ENCODE peak calls at places on chromosomes 13 and 19, in six cellular contexts. T, K, S, Q, N and O are unnamed samples.

GRCh38 chr13:108155185-108156106 is 59.9 kb downstream of the LIG4 start:
- DNase-seq in T (peak; percentile 77), N (no peak), S (peak; percentile 44), Q (peak; percentile 77), K (peak; percentile 27), O (no peak)

GRCh38 chr13:34779171-34779570 is 162.9 kb upstream of the NBEA start:
- DNase-seq in N (no peak), T (no peak), Q (no peak), K (no peak), S (no peak), O (no peak)

GRCh38 chr13:87855553-87855952 is 184.4 kb downstream of the SLITRK5 start:
- DNase-seq in S (no peak), T (no peak), N (no peak), Q (no peak), K (no peak), O (no peak)

GRCh38 chr13:105920375-105920774 is 615.1 kb downstream of the EFNB2 start:
- DNase-seq in T (no peak), S (no peak), K (no peak), N (no peak), Q (peak; percentile 85), O (no peak)

GRCh38 chr13:49908637-49909036 is 27.5 kb downstream of the SPRYD7 start:
- DNase-seq in K (no peak), T (no peak), N (no peak), Q (no peak), S (no peak), O (no peak)

GRCh38 chr13:68697551-68697950 is 1410.1 kb upstream of the ATXN8OS start:
- DNase-seq in K (no peak), T (no peak), Q (no peak), S (no peak), N (no peak), O (no peak)

GRCh38 chr13:31267126-31267784 is 67.5 kb downstream of the B3GLCT start:
- DNase-seq in K (no peak), Q (no peak), T (no peak), N (no peak), S (no peak), O (no peak)

GRCh38 chr13:44050450-44051063 is 170.9 kb downstream of the LACC1 start:
- DNase-seq in N (no peak), T (peak; percentile 15), Q (peak; percentile 62), K (no peak), S (peak; percentile 38), O (no peak)

GRCh38 chr13:44934724-44935123 is 54.5 kb downstream of the NUFIP1 start:
- DNase-seq in S (no peak), Q (peak; percentile 62), K (no peak), N (no peak), T (no peak), O (no peak)

GRCh38 chr13:102295316-102296048 is 106.4 kb downstream of the FGF14 start:
- DNase-seq in T (no peak), N (no peak), K (no peak), S (no peak), Q (no peak), O (no peak)

GRCh38 chr19:29923653-29924052 is 18.4 kb upstream of the URI1 start:
- DNase-seq in Q (no peak), K (no peak), N (no peak), T (no peak), S (no peak), O (no peak)

GRCh38 chr19:14479985-14480694 is 5.0 kb upstream of the PTGER1 start:
- DNase-seq in Q (peak; percentile 40), K (peak; percentile 62), T (no peak), S (peak; percentile 58), N (no peak), O (no peak)

GRCh38 chr19:29662604-29663404 is 2.5 kb upstream of the PLEKHF1 start:
- DNase-seq in K (no peak), N (peak; percentile 68), S (no peak), Q (peak; percentile 70), T (peak; percentile 46), O (peak; percentile 56)

GRCh38 chr13:40207110-40207478 is 459.3 kb downstream of the FOXO1 start:
- DNase-seq in K (no peak), Q (no peak), T (no peak), S (no peak), N (no peak), O (no peak)

GRCh38 chr19:17778621-17779280 is 16.2 kb upstream of the B3GNT3 start:
- DNase-seq in K (no peak), T (no peak), N (no peak), S (no peak), Q (peak; percentile 80), O (no peak)

GRCh38 chr13:28505543-28506135 is 10.7 kb upstream of the FLT1 start:
- DNase-seq in T (no peak), S (no peak), N (no peak), Q (no peak), K (no peak), O (no peak)

GRCh38 chr19:38263696-38264485 is 482 bp upstream of the SPINT2 start:
- DNase-seq in T (no peak), Q (peak; percentile 90), K (peak; percentile 70), N (peak; percentile 95), S (peak; percentile 76), O (peak; percentile 46)

GRCh38 chr19:48945817-48946216 is 8.9 kb upstream of the BAX start:
- DNase-seq in T (no peak), N (no peak), Q (no peak), S (no peak), K (no peak), O (no peak)

DNA sequence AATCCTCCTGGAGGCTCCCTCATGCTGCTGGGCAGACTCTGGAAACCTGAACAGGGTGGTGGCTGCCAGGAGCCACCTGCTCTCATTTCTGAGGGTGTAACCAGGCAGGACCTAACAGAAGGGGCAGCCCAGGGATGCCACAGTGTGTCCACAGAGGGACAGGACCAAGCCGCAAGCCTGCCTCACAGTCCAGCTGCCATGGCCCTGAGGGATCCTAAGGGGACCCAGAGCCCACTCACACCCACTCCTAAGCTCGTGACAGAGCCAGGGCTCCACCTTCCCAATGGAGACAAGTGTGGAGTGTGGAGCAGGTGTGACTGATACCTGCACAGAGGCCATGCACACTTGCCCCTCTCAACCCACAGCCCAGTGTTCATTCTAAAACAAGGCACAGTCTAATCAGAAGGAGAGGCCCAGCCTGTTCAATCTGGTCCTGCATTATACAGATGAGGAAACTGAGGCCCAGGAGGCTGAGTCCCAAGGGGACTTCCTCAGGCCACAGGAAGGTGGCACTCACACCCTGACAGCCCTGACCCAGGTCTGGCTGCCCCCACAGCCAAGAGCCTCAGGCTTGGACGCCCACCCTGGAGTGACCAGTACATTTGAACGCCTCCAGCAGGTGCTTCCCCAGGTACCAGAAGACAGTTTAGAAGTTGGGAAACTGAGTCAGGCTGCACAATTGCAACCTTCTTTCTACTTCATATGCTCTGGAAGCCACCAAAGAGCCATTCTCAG is 220.1 kb downstream of the TUBA3C start:
- DNase-seq in T (no peak), Q (no peak), N (no peak), K (no peak), S (no peak), O (no peak)
- H3K9me3 ChIP-seq in T (peaks cover 39% of the 10 kb centered on the region), Q (peaks cover 13% of the 10 kb centered on the region), N (peaks cover 26% of the 10 kb centered on the region), K (no peaks in the 10 kb centered on the region), S (peaks cover 20% of the 10 kb centered on the region), O (no peaks in the 10 kb centered on the region)

GRCh38 chr19:16069813-16070365 is 6.4 kb upstream of the TPM4 start:
- DNase-seq in K (no peak), T (no peak), S (no peak), N (no peak), Q (peak; percentile 39), O (no peak)
- H3K9me3 ChIP-seq in K (no peaks in the 10 kb centered on the region), T (no peaks in the 10 kb centered on the region), S (no peaks in the 10 kb centered on the region), N (no peaks in the 10 kb centered on the region), Q (no peaks in the 10 kb centered on the region), O (no peaks in the 10 kb centered on the region)

DNA sequence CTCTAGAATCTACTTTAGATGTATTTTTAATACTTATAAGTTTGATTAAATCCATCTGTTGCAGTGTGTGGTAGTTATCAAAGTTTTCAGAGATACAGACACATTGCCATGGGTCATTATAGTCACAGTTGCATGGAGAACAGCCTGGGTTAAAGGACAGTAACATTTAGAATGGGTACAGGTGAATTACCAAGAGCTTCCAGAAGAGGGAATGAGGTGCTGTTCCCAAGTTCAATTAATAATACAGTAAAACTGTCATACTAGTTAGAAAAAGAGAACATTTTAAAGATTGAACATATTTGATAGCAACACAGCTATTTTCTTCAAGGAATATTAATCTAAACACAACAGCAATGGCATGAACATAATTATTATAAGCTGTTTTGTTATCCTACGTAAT is 322.6 kb upstream of the SLC10A2 start:
- DNase-seq in Q (peak; percentile 2), S (no peak), N (no peak), K (no peak), T (no peak), O (no peak)
- H3K9me3 ChIP-seq in Q (no peaks in the 10 kb centered on the region), S (no peaks in the 10 kb centered on the region), N (no peaks in the 10 kb centered on the region), K (no peaks in the 10 kb centered on the region), T (no peaks in the 10 kb centered on the region), O (no peaks in the 10 kb centered on the region)

GRCh38 chr19:19820774-19821315 is 705 bp downstream of the ZNF506 start:
- DNase-seq in S (no peak), Q (no peak), T (no peak), N (no peak), K (no peak), O (no peak)

GRCh38 chr19:19821366-19822147 is at the start of gene ZNF506:
- DNase-seq in T (peak; percentile 100), Q (peak; percentile 4), S (peak; percentile 97), N (peak; percentile 99), K (peak; percentile 96), O (peak; percentile 99)

GRCh38 chr19:19826875-19827274 is 5.3 kb upstream of the ZNF506 start:
- DNase-seq in N (no peak), S (no peak), T (no peak), Q (no peak), K (no peak), O (no peak)

GRCh38 chr19:19822148-19822429 is 539 bp upstream of the ZNF506 start:
- DNase-seq in S (no peak), Q (no peak), N (no peak), T (no peak), K (no peak), O (no peak)

DNA sequence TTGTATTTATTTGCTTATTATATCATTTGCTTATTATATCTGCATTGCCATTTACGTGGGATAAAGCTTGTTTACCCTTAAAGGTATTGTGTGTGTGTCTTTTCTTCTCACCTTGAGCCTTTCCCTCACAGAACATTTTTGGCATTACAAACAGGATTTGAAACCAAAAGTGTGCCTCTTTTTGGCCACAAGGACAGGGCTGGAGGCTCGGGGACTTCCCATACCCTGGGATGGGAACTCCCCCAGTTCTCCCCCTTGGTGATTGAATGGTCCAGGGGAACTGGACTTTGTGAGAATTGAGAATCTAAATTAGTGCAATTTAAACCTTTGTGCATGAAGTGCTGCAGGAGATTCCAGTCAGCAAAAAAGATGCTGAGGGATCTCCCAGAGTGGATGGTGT is 2.4 kb upstream of the ZNF506 start:
- DNase-seq in K (no peak), N (no peak), T (no peak), S (no peak), Q (no peak), O (no peak)
- H3K9me3 ChIP-seq in K (no peaks in the 10 kb centered on the region), N (peaks cover 3% of the 10 kb centered on the region), T (peaks cover 16% of the 10 kb centered on the region), S (peaks cover 47% of the 10 kb centered on the region), Q (peaks cover 39% of the 10 kb centered on the region), O (peaks cover 9% of the 10 kb centered on the region)

GRCh38 chr19:15926484-15926883 is 7.8 kb downstream of the CYP4F11 start:
- DNase-seq in N (no peak), T (no peak), Q (no peak), S (no peak), K (no peak), O (no peak)
- H3K9me3 ChIP-seq in N (no peaks in the 10 kb centered on the region), T (no peaks in the 10 kb centered on the region), Q (no peaks in the 10 kb centered on the region), S (no peaks in the 10 kb centered on the region), K (no peaks in the 10 kb centered on the region), O (no peaks in the 10 kb centered on the region)